ENCODE peak calls at places on chromosomes 7 and 10, in ten cellular contexts. V is hepatocyte, M is foreskin fibroblast, E is lower leg skin, P is nephron progenitor cell, H is colonic mucosa, N is AG04449, C is heart right ventricle, F is stomach, D is tibial artery. G is an unnamed sample.
A peak's percentile ranks its signal among the peaks of the same experiment; 100 is the strongest.

GRCh38 chr7:1664711-1665591 is 5.1 kb upstream of the ELFN1 start:
- DNase-seq in V (peak; percentile 83), M (peak; percentile 28), E (peak; percentile 92), P (peak; percentile 95), H (peak; percentile 50), N (no peak), C (peak; percentile 71), F (peak; percentile 60), D (peak; percentile 67), G (peak; percentile 83)

GRCh38 chr7:140230862-140231778 is 54.3 kb upstream of the KDM7A start:
- DNase-seq in V (peak; percentile 42), M (peak; percentile 30), E (peak; percentile 93), P (peak; percentile 74), H (peak; percentile 89), N (no peak), C (peak; percentile 39), F (peak; percentile 62), D (no peak), G (peak; percentile 50)

GRCh38 chr7:140176271-140176701 is 497 bp downstream of the KDM7A start:
- DNase-seq in V (peak; percentile 58), M (peak; percentile 5), E (no peak), P (peak; percentile 43), H (no peak), N (no peak), C (peak; percentile 35), F (peak; percentile 27), D (no peak), G (no peak)

GRCh38 chr7:82839555-82839954 is 323.1 kb downstream of the PCLO start:
- DNase-seq in V (no peak), M (no peak), E (no peak), P (no peak), H (no peak), N (no peak), C (no peak), F (no peak), D (no peak), G (no peak)

GRCh38 chr7:150428671-150429451 is 21.6 kb upstream of the GIMAP8 start:
- DNase-seq in V (no peak), M (peak; percentile 76), E (peak; percentile 85), P (no peak), H (peak; percentile 72), N (peak; percentile 59), C (no peak), F (no peak), D (peak; percentile 59), G (peak; percentile 9)

GRCh38 chr10:121131014-121131413 is 279.9 kb downstream of the WDR11 start:
- DNase-seq in V (no peak), M (no peak), E (no peak), P (no peak), H (no peak), N (no peak), C (no peak), F (no peak), D (no peak), G (no peak)

GRCh38 chr7:151460474-151460855 is 20.5 kb upstream of the CRYGN start:
- DNase-seq in V (peak; percentile 41), M (peak; percentile 15), E (peak; percentile 90), P (no peak), H (no peak), N (no peak), C (peak; percentile 48), F (no peak), D (peak; percentile 76), G (no peak)

GRCh38 chr7:117385340-117386124 is 41.8 kb downstream of the ASZ1 start:
- DNase-seq in V (peak; percentile 25), M (no peak), E (no peak), P (no peak), H (no peak), N (no peak), C (no peak), F (no peak), D (no peak), G (no peak)

GRCh38 chr7:152872061-152872744 is 112.7 kb downstream of the ACTR3B start:
- DNase-seq in V (no peak), M (no peak), E (peak; percentile 66), P (no peak), H (no peak), N (no peak), C (no peak), F (no peak), D (no peak), G (no peak)

GRCh38 chr7:130699686-130700085 is 13.3 kb upstream of the TSGA13 start:
- DNase-seq in V (no peak), M (no peak), E (no peak), P (no peak), H (no peak), N (no peak), C (no peak), F (no peak), D (no peak), G (no peak)

GRCh38 chr10:11091517-11092102 is 73.9 kb downstream of the CELF2 start:
- DNase-seq in V (no peak), M (no peak), E (no peak), P (no peak), H (no peak), N (no peak), C (no peak), F (no peak), D (no peak), G (no peak)

GRCh38 chr7:10360050-10360449 is 613.6 kb upstream of the PHF14 start:
- DNase-seq in V (no peak), M (no peak), E (no peak), P (no peak), H (no peak), N (no peak), C (no peak), F (no peak), D (no peak), G (no peak)

GRCh38 chr7:38463277-38464224 is 167.6 kb downstream of the AMPH start:
- DNase-seq in V (peak; percentile 15), M (no peak), E (no peak), P (no peak), H (peak; percentile 36), N (no peak), C (peak; percentile 61), F (peak; percentile 44), D (no peak), G (peak; percentile 35)

GRCh38 chr7:119711104-119711503 is 561.9 kb upstream of the KCND2 start:
- DNase-seq in V (no peak), M (no peak), E (no peak), P (no peak), H (no peak), N (no peak), C (no peak), F (no peak), D (no peak), G (no peak)

GRCh38 chr7:119703895-119704294 is 569.1 kb upstream of the KCND2 start:
- DNase-seq in V (no peak), M (no peak), E (no peak), P (no peak), H (no peak), N (no peak), C (no peak), F (no peak), D (no peak), G (no peak)

GRCh38 chr7:119706608-119707007 is 566.4 kb upstream of the KCND2 start:
- DNase-seq in V (no peak), M (no peak), E (no peak), P (no peak), H (no peak), N (no peak), C (no peak), F (no peak), D (no peak), G (no peak)
- TF ChIP-seq CTCF in V (no peak), M (no peak), E (no peak), P (no peak), H (no peak), N (no peak), C (no peak), F (no peak), D (no peak), G (no peak)

DNA sequence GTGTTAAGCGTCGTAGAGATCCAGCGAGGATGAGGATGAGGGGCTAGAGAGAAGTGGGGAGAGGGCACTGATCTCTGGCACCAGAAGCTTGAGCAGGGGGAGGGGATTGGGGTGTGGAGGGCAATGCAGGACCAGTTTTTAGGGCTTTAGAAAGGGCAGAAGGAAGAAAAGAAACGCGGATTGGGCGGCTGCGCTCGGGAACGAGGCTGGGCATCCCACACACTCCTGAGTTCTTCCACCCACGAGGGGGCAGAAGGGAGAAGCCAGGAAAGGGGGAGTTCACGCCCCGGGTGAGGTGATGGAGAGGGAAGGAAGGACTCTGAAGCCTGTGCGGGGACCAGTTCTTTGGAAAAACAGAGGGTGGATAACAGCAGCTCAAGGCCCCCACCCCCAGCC is 6.1 kb upstream of the VGF start:
- DNase-seq in V (no peak), M (no peak), E (no peak), P (no peak), H (no peak), N (no peak), C (no peak), F (no peak), D (no peak), G (no peak)
- TF ChIP-seq CTCF in V (no peak), M (peak; percentile 18), E (no peak), P (no peak), H (no peak), N (peak; percentile 47), C (peak; percentile 6), F (no peak), D (no peak), G (no peak)

GRCh38 chr7:98293265-98293664 is 11.8 kb downstream of the BRI3 start:
- DNase-seq in V (no peak), M (no peak), E (no peak), P (no peak), H (no peak), N (no peak), C (no peak), F (no peak), D (no peak), G (no peak)

GRCh38 chr7:98293746-98294145 is 12.3 kb downstream of the BRI3 start:
- DNase-seq in V (peak; percentile 8), M (no peak), E (no peak), P (no peak), H (no peak), N (no peak), C (no peak), F (no peak), D (no peak), G (no peak)

GRCh38 chr7:98294326-98294725 is 12.8 kb downstream of the BRI3 start:
- DNase-seq in V (no peak), M (no peak), E (no peak), P (no peak), H (no peak), N (no peak), C (no peak), F (no peak), D (no peak), G (no peak)

GRCh38 chr7:98295467-98296220 is 14.2 kb downstream of the BRI3 start:
- DNase-seq in V (no peak), M (no peak), E (no peak), P (no peak), H (no peak), N (no peak), C (no peak), F (no peak), D (no peak), G (no peak)

GRCh38 chr7:98294798-98295382 is 13.4 kb downstream of the BRI3 start:
- DNase-seq in V (peak; percentile 84), M (peak; percentile 50), E (peak; percentile 92), P (peak; percentile 82), H (peak; percentile 71), N (no peak), C (peak; percentile 48), F (peak; percentile 78), D (no peak), G (peak; percentile 68)
- TF ChIP-seq CTCF in V (peak; percentile 79), M (peak; percentile 70), E (no peak), P (peak; percentile 80), H (peak; percentile 55), N (peak; percentile 80), C (peak; percentile 64), F (no peak), D (peak; percentile 13), G (peak; percentile 60)

GRCh38 chr7:18873674-18874341 is 243.6 kb downstream of the TWIST1 start:
- DNase-seq in V (peak; percentile 26), M (peak; percentile 44), E (peak; percentile 84), P (peak; percentile 16), H (no peak), N (no peak), C (no peak), F (no peak), D (no peak), G (no peak)
- TF ChIP-seq CTCF in V (peak; percentile 28), M (peak; percentile 73), E (no peak), P (peak; percentile 43), H (no peak), N (peak; percentile 64), C (peak; percentile 6), F (no peak), D (no peak), G (peak; percentile 25)

G was measured in Calu3.